ENCODE peak calls at places on chromosomes 7 and 10, in eight cellular contexts. One of them, this sample, is unnamed.

GRCh38 chr10:5888843-5889623 is 660 bp downstream of the ANKRD16 start:
- DNase-seq in aorta: peak; percentile 55
- DNase-seq in mesendoderm: peak; percentile 74
- DNase-seq in foreskin keratinocyte: no peak
- DNase-seq in SJSA1: peak; percentile 38
- DNase-seq in small intestine: peak; percentile 31
- DNase-seq in PC-3: peak; percentile 3
- DNase-seq in CD4-positive, CD25-positive, alpha-beta regulatory T cell: peak; percentile 30
- DNase-seq in this sample: no peak

GRCh38 chr10:58087896-58088295 is 179.8 kb downstream of the IPMK start:
- DNase-seq in CD4-positive, CD25-positive, alpha-beta regulatory T cell: no peak
- DNase-seq in aorta: no peak
- DNase-seq in mesendoderm: no peak
- DNase-seq in foreskin keratinocyte: peak; percentile 45
- DNase-seq in PC-3: no peak
- DNase-seq in SJSA1: no peak
- DNase-seq in small intestine: no peak
- DNase-seq in this sample: no peak

GRCh38 chr7:107530749-107531148 is 33.0 kb downstream of the COG5 start:
- DNase-seq in PC-3: no peak
- DNase-seq in SJSA1: no peak
- DNase-seq in mesendoderm: no peak
- DNase-seq in aorta: no peak
- DNase-seq in small intestine: no peak
- DNase-seq in foreskin keratinocyte: no peak
- DNase-seq in CD4-positive, CD25-positive, alpha-beta regulatory T cell: no peak
- DNase-seq in this sample: no peak

GRCh38 chr10:29858352-29859267 is 200.8 kb downstream of the JCAD start:
- DNase-seq in mesendoderm: peak; percentile 71
- DNase-seq in CD4-positive, CD25-positive, alpha-beta regulatory T cell: no peak
- DNase-seq in aorta: peak; percentile 80
- DNase-seq in SJSA1: peak; percentile 72
- DNase-seq in PC-3: peak; percentile 81
- DNase-seq in small intestine: peak; percentile 32
- DNase-seq in foreskin keratinocyte: peak; percentile 45
- DNase-seq in this sample: peak; percentile 46

GRCh38 chr10:31476088-31476487 is 157.1 kb downstream of the ZEB1 start:
- DNase-seq in PC-3: no peak
- DNase-seq in aorta: no peak
- DNase-seq in mesendoderm: no peak
- DNase-seq in foreskin keratinocyte: no peak
- DNase-seq in CD4-positive, CD25-positive, alpha-beta regulatory T cell: no peak
- DNase-seq in small intestine: no peak
- DNase-seq in SJSA1: no peak
- DNase-seq in this sample: no peak

GRCh38 chr7:121624922-121625321 is 228.8 kb upstream of the FAM3C start:
- DNase-seq in mesendoderm: no peak
- DNase-seq in aorta: peak; percentile 67
- DNase-seq in SJSA1: no peak
- DNase-seq in CD4-positive, CD25-positive, alpha-beta regulatory T cell: no peak
- DNase-seq in foreskin keratinocyte: no peak
- DNase-seq in small intestine: no peak
- DNase-seq in PC-3: no peak
- DNase-seq in this sample: no peak

GRCh38 chr7:155741061-155741460 is 71.2 kb downstream of the SHH start:
- DNase-seq in CD4-positive, CD25-positive, alpha-beta regulatory T cell: no peak
- DNase-seq in small intestine: no peak
- DNase-seq in SJSA1: no peak
- DNase-seq in PC-3: no peak
- DNase-seq in mesendoderm: peak; percentile 73
- DNase-seq in foreskin keratinocyte: no peak
- DNase-seq in aorta: no peak
- DNase-seq in this sample: no peak

GRCh38 chr7:12327922-12328321 is 75.7 kb downstream of the VWDE start:
- DNase-seq in SJSA1: no peak
- DNase-seq in PC-3: no peak
- DNase-seq in CD4-positive, CD25-positive, alpha-beta regulatory T cell: no peak
- DNase-seq in small intestine: peak; percentile 77
- DNase-seq in aorta: no peak
- DNase-seq in mesendoderm: peak; percentile 88
- DNase-seq in foreskin keratinocyte: no peak
- DNase-seq in this sample: no peak

GRCh38 chr10:45463244-45464116 is 89.5 kb downstream of the ALOX5 start:
- DNase-seq in aorta: no peak
- DNase-seq in small intestine: no peak
- DNase-seq in PC-3: no peak
- DNase-seq in mesendoderm: no peak
- DNase-seq in SJSA1: peak; percentile 4
- DNase-seq in CD4-positive, CD25-positive, alpha-beta regulatory T cell: no peak
- DNase-seq in foreskin keratinocyte: no peak
- DNase-seq in this sample: no peak

GRCh38 chr7:16271990-16272665 is 149.2 kb downstream of the CRPPA start:
- DNase-seq in foreskin keratinocyte: no peak
- DNase-seq in mesendoderm: peak; percentile 95
- DNase-seq in CD4-positive, CD25-positive, alpha-beta regulatory T cell: no peak
- DNase-seq in SJSA1: no peak
- DNase-seq in PC-3: peak; percentile 37
- DNase-seq in aorta: no peak
- DNase-seq in small intestine: no peak
- DNase-seq in this sample: no peak

GRCh38 chr10:19848226-19848950 is 32.2 kb downstream of the PLXDC2 start:
- DNase-seq in mesendoderm: no peak
- DNase-seq in SJSA1: no peak
- DNase-seq in aorta: no peak
- DNase-seq in CD4-positive, CD25-positive, alpha-beta regulatory T cell: no peak
- DNase-seq in foreskin keratinocyte: no peak
- DNase-seq in small intestine: no peak
- DNase-seq in PC-3: no peak
- DNase-seq in this sample: no peak

GRCh38 chr7:135661311-135662122 is 797 bp upstream of the STMP1 start:
- DNase-seq in CD4-positive, CD25-positive, alpha-beta regulatory T cell: no peak
- DNase-seq in small intestine: peak; percentile 38
- DNase-seq in foreskin keratinocyte: no peak
- DNase-seq in SJSA1: no peak
- DNase-seq in aorta: no peak
- DNase-seq in PC-3: peak; percentile 11
- DNase-seq in mesendoderm: no peak
- DNase-seq in this sample: no peak

GRCh38 chr7:105268056-105268455 is 120.7 kb downstream of the SRPK2 start:
- DNase-seq in mesendoderm: no peak
- DNase-seq in foreskin keratinocyte: peak; percentile 75
- DNase-seq in SJSA1: peak; percentile 25
- DNase-seq in small intestine: peak; percentile 5
- DNase-seq in aorta: no peak
- DNase-seq in CD4-positive, CD25-positive, alpha-beta regulatory T cell: no peak
- DNase-seq in PC-3: peak; percentile 84
- DNase-seq in this sample: peak; percentile 79

GRCh38 chr10:112911196-112911595 is 38.9 kb upstream of the TCF7L2 start:
- DNase-seq in aorta: no peak
- DNase-seq in foreskin keratinocyte: no peak
- DNase-seq in CD4-positive, CD25-positive, alpha-beta regulatory T cell: no peak
- DNase-seq in SJSA1: no peak
- DNase-seq in mesendoderm: no peak
- DNase-seq in small intestine: no peak
- DNase-seq in PC-3: no peak
- DNase-seq in this sample: no peak

GRCh38 chr7:18754766-18755165 is 259.2 kb downstream of the HDAC9 start:
- DNase-seq in foreskin keratinocyte: peak; percentile 14
- DNase-seq in small intestine: no peak
- DNase-seq in PC-3: peak; percentile 39
- DNase-seq in CD4-positive, CD25-positive, alpha-beta regulatory T cell: no peak
- DNase-seq in SJSA1: no peak
- DNase-seq in aorta: no peak
- DNase-seq in mesendoderm: no peak
- DNase-seq in this sample: no peak

GRCh38 chr7:116633131-116633988 is 38.6 kb upstream of the MET start:
- DNase-seq in foreskin keratinocyte: peak; percentile 54
- DNase-seq in mesendoderm: no peak
- DNase-seq in CD4-positive, CD25-positive, alpha-beta regulatory T cell: no peak
- DNase-seq in PC-3: peak; percentile 13
- DNase-seq in aorta: no peak
- DNase-seq in small intestine: no peak
- DNase-seq in SJSA1: no peak
- DNase-seq in this sample: no peak

GRCh38 chr7:66146701-66147100 is 32.1 kb downstream of the CRCP start:
- DNase-seq in small intestine: no peak
- DNase-seq in foreskin keratinocyte: no peak
- DNase-seq in aorta: no peak
- DNase-seq in PC-3: no peak
- DNase-seq in mesendoderm: no peak
- DNase-seq in CD4-positive, CD25-positive, alpha-beta regulatory T cell: no peak
- DNase-seq in SJSA1: no peak
- DNase-seq in this sample: no peak

GRCh38 chr10:12434277-12434676 is 84.9 kb downstream of the CAMK1D start:
- DNase-seq in PC-3: no peak
- DNase-seq in SJSA1: no peak
- DNase-seq in aorta: no peak
- DNase-seq in small intestine: no peak
- DNase-seq in mesendoderm: no peak
- DNase-seq in CD4-positive, CD25-positive, alpha-beta regulatory T cell: no peak
- DNase-seq in foreskin keratinocyte: no peak
- DNase-seq in this sample: no peak

GRCh38 chr10:77348082-77348481 is 289.5 kb downstream of the KCNMA1 start:
- DNase-seq in small intestine: no peak
- DNase-seq in mesendoderm: no peak
- DNase-seq in aorta: no peak
- DNase-seq in CD4-positive, CD25-positive, alpha-beta regulatory T cell: no peak
- DNase-seq in foreskin keratinocyte: no peak
- DNase-seq in SJSA1: peak; percentile 36
- DNase-seq in PC-3: no peak
- DNase-seq in this sample: no peak

GRCh38 chr7:34928052-34928451 is 109.2 kb downstream of the DPY19L1 start:
- DNase-seq in foreskin keratinocyte: peak; percentile 6
- DNase-seq in small intestine: peak; percentile 13
- DNase-seq in aorta: no peak
- DNase-seq in CD4-positive, CD25-positive, alpha-beta regulatory T cell: no peak
- DNase-seq in mesendoderm: peak; percentile 81
- DNase-seq in SJSA1: no peak
- DNase-seq in PC-3: peak; percentile 53
- DNase-seq in this sample: no peak

GRCh38 chr7:101882595-101883564 is 65.5 kb downstream of the CUX1 start:
- DNase-seq in SJSA1: peak; percentile 97
- DNase-seq in aorta: peak; percentile 92
- DNase-seq in CD4-positive, CD25-positive, alpha-beta regulatory T cell: no peak
- DNase-seq in mesendoderm: peak; percentile 87
- DNase-seq in PC-3: peak; percentile 99
- DNase-seq in foreskin keratinocyte: peak; percentile 99
- DNase-seq in small intestine: peak; percentile 91
- DNase-seq in this sample: peak; percentile 100

GRCh38 chr7:5433181-5433580 is 9.5 kb upstream of the TNRC18 start:
- DNase-seq in PC-3: no peak
- DNase-seq in foreskin keratinocyte: no peak
- DNase-seq in SJSA1: no peak
- DNase-seq in CD4-positive, CD25-positive, alpha-beta regulatory T cell: no peak
- DNase-seq in mesendoderm: no peak
- DNase-seq in small intestine: no peak
- DNase-seq in aorta: no peak
- DNase-seq in this sample: no peak

GRCh38 chr10:95562326-95562725 is 1.2 kb upstream of the SORBS1 start:
- DNase-seq in mesendoderm: no peak
- DNase-seq in CD4-positive, CD25-positive, alpha-beta regulatory T cell: no peak
- DNase-seq in small intestine: peak; percentile 41
- DNase-seq in foreskin keratinocyte: no peak
- DNase-seq in SJSA1: no peak
- DNase-seq in aorta: no peak
- DNase-seq in PC-3: no peak
- DNase-seq in this sample: no peak
- H3K27ac ChIP-seq in mesendoderm: no peak overlapping the region
- H3K27ac ChIP-seq in CD4-positive, CD25-positive, alpha-beta regulatory T cell: no peak overlapping the region
- H3K27ac ChIP-seq in small intestine: peak overlapping the region; percentile 42
- H3K27ac ChIP-seq in foreskin keratinocyte: no peak overlapping the region
- H3K27ac ChIP-seq in SJSA1: no peak overlapping the region
- H3K27ac ChIP-seq in aorta: no peak overlapping the region
- H3K27ac ChIP-seq in PC-3: no peak overlapping the region
- H3K27ac ChIP-seq in this sample: no peak overlapping the region

GRCh38 chr10:35890970-35891330 is 248.9 kb upstream of the FZD8 start:
- DNase-seq in PC-3: peak; percentile 55
- DNase-seq in aorta: no peak
- DNase-seq in foreskin keratinocyte: no peak
- DNase-seq in SJSA1: peak; percentile 10
- DNase-seq in mesendoderm: no peak
- DNase-seq in CD4-positive, CD25-positive, alpha-beta regulatory T cell: no peak
- DNase-seq in small intestine: no peak
- DNase-seq in this sample: no peak
- H3K27ac ChIP-seq in PC-3: peak overlapping the region; percentile 38
- H3K27ac ChIP-seq in aorta: no peak overlapping the region
- H3K27ac ChIP-seq in foreskin keratinocyte: no peak overlapping the region
- H3K27ac ChIP-seq in SJSA1: no peak overlapping the region
- H3K27ac ChIP-seq in mesendoderm: no peak overlapping the region
- H3K27ac ChIP-seq in CD4-positive, CD25-positive, alpha-beta regulatory T cell: no peak overlapping the region
- H3K27ac ChIP-seq in small intestine: no peak overlapping the region
- H3K27ac ChIP-seq in this sample: no peak overlapping the region

DNA sequence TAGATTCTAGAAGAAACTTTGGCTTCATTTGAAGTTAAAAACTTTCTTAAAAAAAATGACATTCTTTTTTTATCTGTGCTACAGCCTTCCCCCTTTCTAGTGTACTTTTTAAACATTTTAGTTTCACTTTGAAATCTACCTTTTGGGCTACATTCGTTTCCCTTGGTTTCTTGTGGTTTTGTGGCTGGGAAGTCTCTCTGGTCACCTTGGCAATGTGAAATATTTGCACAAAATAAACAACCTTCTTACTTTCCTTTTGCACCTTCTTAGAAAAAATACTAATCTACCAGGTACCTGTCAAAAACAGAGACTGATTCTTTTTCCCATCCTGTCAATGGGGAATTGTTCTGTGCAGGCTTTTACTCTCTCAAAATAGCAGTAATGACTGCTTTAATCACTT is 350.2 kb downstream of the GATA3 start:
- DNase-seq in SJSA1: no peak
- DNase-seq in aorta: no peak
- DNase-seq in small intestine: peak; percentile 49
- DNase-seq in CD4-positive, CD25-positive, alpha-beta regulatory T cell: peak; percentile 43
- DNase-seq in foreskin keratinocyte: no peak
- DNase-seq in mesendoderm: no peak
- DNase-seq in PC-3: peak; percentile 47
- DNase-seq in this sample: no peak
- H3K27ac ChIP-seq in SJSA1: no peak overlapping the region
- H3K27ac ChIP-seq in aorta: no peak overlapping the region
- H3K27ac ChIP-seq in small intestine: no peak overlapping the region
- H3K27ac ChIP-seq in CD4-positive, CD25-positive, alpha-beta regulatory T cell: peak overlapping the region; percentile 85
- H3K27ac ChIP-seq in foreskin keratinocyte: peak overlapping the region; percentile 15
- H3K27ac ChIP-seq in mesendoderm: no peak overlapping the region
- H3K27ac ChIP-seq in PC-3: peak overlapping the region; percentile 59
- H3K27ac ChIP-seq in this sample: no peak overlapping the region

DNA sequence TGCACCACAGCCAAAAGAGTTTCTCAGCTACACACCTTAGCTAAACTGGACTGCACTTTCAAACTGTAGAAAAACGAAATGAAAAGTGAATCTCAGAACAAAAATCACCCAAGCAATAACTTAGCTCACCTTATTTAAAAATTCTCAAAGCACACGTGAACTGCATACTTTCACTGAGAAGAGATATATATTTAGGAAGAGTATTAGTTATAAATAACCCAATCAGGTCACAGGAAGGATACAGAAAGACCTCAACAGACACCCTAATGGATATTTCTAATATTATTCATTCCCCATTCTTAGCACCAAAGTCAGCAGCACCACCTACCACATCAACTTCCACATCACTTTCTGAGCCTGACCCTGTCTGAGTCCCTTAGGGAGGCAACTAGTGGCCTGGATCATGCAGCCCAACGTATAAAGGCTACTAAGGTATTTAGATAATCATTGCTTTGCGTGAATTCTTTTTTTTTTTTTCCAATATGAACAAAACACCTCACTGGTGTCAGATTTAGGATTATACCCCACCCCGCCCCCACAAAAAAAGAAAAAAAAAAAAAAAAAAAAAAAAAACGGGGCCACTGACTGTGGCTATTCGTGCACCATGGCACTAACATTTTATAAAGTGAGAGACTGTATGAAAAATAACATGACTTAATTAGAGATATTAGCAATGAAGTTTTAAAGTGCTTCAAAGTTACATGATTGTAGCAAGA is 2.6 kb downstream of the ABI1 start:
- DNase-seq in mesendoderm: peak; percentile 57
- DNase-seq in small intestine: no peak
- DNase-seq in foreskin keratinocyte: no peak
- DNase-seq in CD4-positive, CD25-positive, alpha-beta regulatory T cell: no peak
- DNase-seq in SJSA1: no peak
- DNase-seq in aorta: no peak
- DNase-seq in PC-3: no peak
- DNase-seq in this sample: no peak
- H3K27ac ChIP-seq in mesendoderm: no peak overlapping the region
- H3K27ac ChIP-seq in small intestine: no peak overlapping the region
- H3K27ac ChIP-seq in foreskin keratinocyte: peak overlapping the region; percentile 100
- H3K27ac ChIP-seq in CD4-positive, CD25-positive, alpha-beta regulatory T cell: peak overlapping the region; percentile 48
- H3K27ac ChIP-seq in SJSA1: no peak overlapping the region
- H3K27ac ChIP-seq in aorta: no peak overlapping the region
- H3K27ac ChIP-seq in PC-3: no peak overlapping the region
- H3K27ac ChIP-seq in this sample: peak overlapping the region; percentile 99

This sample was measured in epithelial cell of prostate.